ENCODE peak calls at places on chromosomes 2 and 18, in seven cellular contexts. One of them, this sample, is unnamed.

GRCh38 chr2:108536911-108537310 is 2.6 kb downstream of the LIMS1 start:
- DNase-seq in endothelial cell of umbilical vein: no peak
- DNase-seq in adrenal gland: no peak
- DNase-seq in stomach: no peak
- DNase-seq in A549: no peak
- DNase-seq in spleen: no peak
- DNase-seq in NB4: no peak
- DNase-seq in this sample: no peak

GRCh38 chr18:51195602-51196115 is 1.8 kb downstream of the MEX3C start:
- DNase-seq in endothelial cell of umbilical vein: peak
- DNase-seq in adrenal gland: no peak
- DNase-seq in stomach: no peak
- DNase-seq in A549: peak
- DNase-seq in spleen: no peak
- DNase-seq in NB4: peak
- DNase-seq in this sample: peak

GRCh38 chr18:47758000-47758399 is 172.5 kb downstream of the SMAD2 start:
- DNase-seq in endothelial cell of umbilical vein: peak
- DNase-seq in adrenal gland: no peak
- DNase-seq in stomach: no peak
- DNase-seq in A549: no peak
- DNase-seq in spleen: no peak
- DNase-seq in NB4: no peak
- DNase-seq in this sample: no peak

GRCh38 chr2:67641709-67642397 is 244.7 kb downstream of the ETAA1 start:
- DNase-seq in endothelial cell of umbilical vein: no peak
- DNase-seq in adrenal gland: no peak
- DNase-seq in stomach: no peak
- DNase-seq in A549: no peak
- DNase-seq in spleen: no peak
- DNase-seq in NB4: no peak
- DNase-seq in this sample: no peak

GRCh38 chr18:11672846-11673454 is 16.1 kb upstream of the GNAL start:
- DNase-seq in endothelial cell of umbilical vein: no peak
- DNase-seq in adrenal gland: no peak
- DNase-seq in stomach: no peak
- DNase-seq in A549: no peak
- DNase-seq in spleen: no peak
- DNase-seq in NB4: no peak
- DNase-seq in this sample: no peak

GRCh38 chr2:101190753-101191516 is 39.8 kb upstream of the TBC1D8 start:
- DNase-seq in endothelial cell of umbilical vein: no peak
- DNase-seq in adrenal gland: no peak
- DNase-seq in stomach: no peak
- DNase-seq in A549: no peak
- DNase-seq in spleen: no peak
- DNase-seq in NB4: peak
- DNase-seq in this sample: no peak

GRCh38 chr2:64595397-64596160 is 58.1 kb downstream of the SERTAD2 start:
- DNase-seq in endothelial cell of umbilical vein: no peak
- DNase-seq in adrenal gland: no peak
- DNase-seq in stomach: no peak
- DNase-seq in A549: no peak
- DNase-seq in spleen: no peak
- DNase-seq in NB4: peak
- DNase-seq in this sample: peak

GRCh38 chr2:152354069-152354755 is 19.2 kb downstream of the FMNL2 start:
- DNase-seq in endothelial cell of umbilical vein: no peak
- DNase-seq in adrenal gland: no peak
- DNase-seq in stomach: no peak
- DNase-seq in A549: no peak
- DNase-seq in spleen: no peak
- DNase-seq in NB4: no peak
- DNase-seq in this sample: no peak

GRCh38 chr2:85389139-85389538 is 21.0 kb downstream of the CAPG start:
- DNase-seq in endothelial cell of umbilical vein: no peak
- DNase-seq in adrenal gland: no peak
- DNase-seq in stomach: no peak
- DNase-seq in A549: no peak
- DNase-seq in spleen: peak
- DNase-seq in NB4: no peak
- DNase-seq in this sample: no peak

GRCh38 chr18:50410894-50411293 is 36.0 kb downstream of the SKA1 start:
- DNase-seq in endothelial cell of umbilical vein: no peak
- DNase-seq in adrenal gland: no peak
- DNase-seq in stomach: no peak
- DNase-seq in A549: no peak
- DNase-seq in spleen: no peak
- DNase-seq in NB4: peak
- DNase-seq in this sample: no peak

GRCh38 chr18:79394438-79395307 is 1.1 kb upstream of the NFATC1 start:
- DNase-seq in endothelial cell of umbilical vein: peak
- DNase-seq in adrenal gland: no peak
- DNase-seq in stomach: no peak
- DNase-seq in A549: no peak
- DNase-seq in spleen: peak
- DNase-seq in NB4: no peak
- DNase-seq in this sample: peak

GRCh38 chr2:219037783-219038549 is 3.4 kb downstream of the CFAP65 start:
- DNase-seq in endothelial cell of umbilical vein: no peak
- DNase-seq in adrenal gland: no peak
- DNase-seq in stomach: peak
- DNase-seq in A549: no peak
- DNase-seq in spleen: no peak
- DNase-seq in NB4: no peak
- DNase-seq in this sample: no peak

GRCh38 chr2:238720232-238720672 is 127.6 kb upstream of the TWIST2 start:
- DNase-seq in endothelial cell of umbilical vein: peak
- DNase-seq in adrenal gland: peak
- DNase-seq in stomach: peak
- DNase-seq in A549: peak
- DNase-seq in spleen: no peak
- DNase-seq in NB4: peak
- DNase-seq in this sample: peak

GRCh38 chr2:189674374-189675112 is at the start of gene ANKAR:
- DNase-seq in endothelial cell of umbilical vein: peak
- DNase-seq in adrenal gland: peak
- DNase-seq in stomach: peak
- DNase-seq in A549: peak
- DNase-seq in spleen: peak
- DNase-seq in NB4: peak
- DNase-seq in this sample: peak

GRCh38 chr2:108920686-108921085 is 68.3 kb downstream of the EDAR start:
- DNase-seq in endothelial cell of umbilical vein: no peak
- DNase-seq in adrenal gland: no peak
- DNase-seq in stomach: peak
- DNase-seq in A549: no peak
- DNase-seq in spleen: no peak
- DNase-seq in NB4: no peak
- DNase-seq in this sample: no peak

GRCh38 chr18:27136208-27136535 is 48.9 kb downstream of the CHST9 start:
- DNase-seq in endothelial cell of umbilical vein: no peak
- DNase-seq in adrenal gland: no peak
- DNase-seq in stomach: no peak
- DNase-seq in A549: peak
- DNase-seq in spleen: no peak
- DNase-seq in NB4: no peak
- DNase-seq in this sample: no peak

GRCh38 chr2:98444436-98445166 is at the start of gene INPP4A:
- DNase-seq in endothelial cell of umbilical vein: peak
- DNase-seq in adrenal gland: peak
- DNase-seq in stomach: peak
- DNase-seq in A549: peak
- DNase-seq in spleen: peak
- DNase-seq in NB4: peak
- DNase-seq in this sample: peak

GRCh38 chr2:1414121-1414520 is 858 bp downstream of the TPO start:
- DNase-seq in endothelial cell of umbilical vein: no peak
- DNase-seq in adrenal gland: no peak
- DNase-seq in stomach: no peak
- DNase-seq in A549: no peak
- DNase-seq in spleen: no peak
- DNase-seq in NB4: no peak
- DNase-seq in this sample: no peak

GRCh38 chr18:48031011-48031480 is 100.6 kb upstream of the SMAD2 start:
- DNase-seq in endothelial cell of umbilical vein: peak
- DNase-seq in adrenal gland: peak
- DNase-seq in stomach: peak
- DNase-seq in A549: peak
- DNase-seq in spleen: peak
- DNase-seq in NB4: peak
- DNase-seq in this sample: no peak

GRCh38 chr2:16135196-16135912 is 195.0 kb downstream of the MYCN start:
- DNase-seq in endothelial cell of umbilical vein: no peak
- DNase-seq in adrenal gland: no peak
- DNase-seq in stomach: no peak
- DNase-seq in A549: no peak
- DNase-seq in spleen: no peak
- DNase-seq in NB4: no peak
- DNase-seq in this sample: no peak

GRCh38 chr2:39805936-39806608 is 27.0 kb upstream of the THUMPD2 start:
- DNase-seq in endothelial cell of umbilical vein: no peak
- DNase-seq in adrenal gland: no peak
- DNase-seq in stomach: no peak
- DNase-seq in A549: no peak
- DNase-seq in spleen: no peak
- DNase-seq in NB4: no peak
- DNase-seq in this sample: no peak

GRCh38 chr2:46335404-46335965 is 38.3 kb downstream of the EPAS1 start:
- DNase-seq in endothelial cell of umbilical vein: peak
- DNase-seq in adrenal gland: peak
- DNase-seq in stomach: no peak
- DNase-seq in A549: peak
- DNase-seq in spleen: no peak
- DNase-seq in NB4: no peak
- DNase-seq in this sample: peak
- TF ChIP-seq POLR2A in endothelial cell of umbilical vein: peak
- TF ChIP-seq POLR2A in adrenal gland: no peak
- TF ChIP-seq POLR2A in stomach: no peak
- TF ChIP-seq POLR2A in A549: no peak
- TF ChIP-seq POLR2A in spleen: no peak
- TF ChIP-seq POLR2A in NB4: no peak
- TF ChIP-seq POLR2A in this sample: no peak

GRCh38 chr2:48510329-48510728 is 19.6 kb upstream of the STON1 start:
- DNase-seq in endothelial cell of umbilical vein: peak
- DNase-seq in adrenal gland: no peak
- DNase-seq in stomach: no peak
- DNase-seq in A549: no peak
- DNase-seq in spleen: no peak
- DNase-seq in NB4: no peak
- DNase-seq in this sample: no peak
- TF ChIP-seq POLR2A in endothelial cell of umbilical vein: no peak
- TF ChIP-seq POLR2A in adrenal gland: no peak
- TF ChIP-seq POLR2A in stomach: no peak
- TF ChIP-seq POLR2A in A549: no peak
- TF ChIP-seq POLR2A in spleen: no peak
- TF ChIP-seq POLR2A in NB4: no peak
- TF ChIP-seq POLR2A in this sample: no peak

DNA sequence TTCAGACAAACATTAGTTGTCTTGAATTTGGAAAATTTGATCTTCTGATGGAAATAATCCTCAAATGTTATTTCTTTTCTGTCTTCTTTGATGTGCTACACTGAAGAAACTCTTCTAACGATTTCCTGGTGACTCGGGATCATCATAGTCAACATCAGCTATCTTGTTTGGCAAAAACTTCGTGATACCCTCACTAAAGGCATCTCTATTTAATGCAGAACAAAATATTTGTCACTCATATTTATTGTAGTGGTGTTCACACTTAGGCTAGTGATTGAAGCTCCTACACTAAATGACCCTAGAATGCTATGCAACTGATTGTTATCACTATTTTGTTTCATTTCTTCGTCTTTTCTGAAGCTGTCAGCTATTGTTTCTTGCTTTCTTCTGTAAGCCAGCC is 334.7 kb upstream of the ZEB2 start:
- DNase-seq in endothelial cell of umbilical vein: no peak
- DNase-seq in adrenal gland: no peak
- DNase-seq in stomach: no peak
- DNase-seq in A549: no peak
- DNase-seq in spleen: no peak
- DNase-seq in NB4: no peak
- DNase-seq in this sample: no peak
- TF ChIP-seq POLR2A in endothelial cell of umbilical vein: no peak
- TF ChIP-seq POLR2A in adrenal gland: no peak
- TF ChIP-seq POLR2A in stomach: no peak
- TF ChIP-seq POLR2A in A549: no peak
- TF ChIP-seq POLR2A in spleen: no peak
- TF ChIP-seq POLR2A in NB4: no peak
- TF ChIP-seq POLR2A in this sample: no peak

DNA sequence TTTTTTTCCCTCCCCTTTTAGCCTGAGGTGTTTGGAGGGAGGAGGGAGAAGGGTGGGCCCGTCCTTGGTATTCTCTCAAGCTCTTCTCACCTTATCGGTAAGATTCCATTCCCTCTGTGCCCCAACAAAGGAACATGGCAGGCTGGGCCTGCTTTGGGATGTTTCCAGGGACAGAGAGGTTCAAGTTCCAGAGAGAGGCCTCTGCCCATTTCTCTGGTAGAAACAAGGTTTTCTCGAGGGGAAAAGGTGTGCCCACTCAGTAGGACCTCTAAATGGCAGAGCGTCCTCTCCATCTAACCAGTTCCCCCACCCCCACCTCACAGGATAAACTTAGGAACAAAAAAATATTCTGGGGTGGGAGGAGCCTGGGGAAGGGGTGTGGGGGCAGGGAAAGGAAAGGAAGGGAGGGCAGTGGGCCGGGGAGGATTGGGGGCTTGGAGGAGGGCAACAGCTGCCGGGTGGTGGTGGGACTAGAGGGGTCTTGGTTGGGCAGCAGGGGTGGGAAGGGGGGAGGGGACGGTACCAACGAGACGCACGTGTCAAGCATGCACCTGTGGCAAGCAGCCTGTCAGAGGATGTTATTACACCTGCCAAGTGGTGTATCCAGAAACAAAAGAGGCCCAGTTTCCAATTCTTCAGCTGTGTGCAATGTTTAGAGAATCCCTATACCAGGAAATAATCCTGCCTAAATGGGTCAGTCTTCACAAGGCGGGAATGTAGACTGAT is 2.1 kb downstream of the PCBP1 start:
- DNase-seq in endothelial cell of umbilical vein: peak
- DNase-seq in adrenal gland: peak
- DNase-seq in stomach: peak
- DNase-seq in A549: peak
- DNase-seq in spleen: no peak
- DNase-seq in NB4: peak
- DNase-seq in this sample: peak
- TF ChIP-seq POLR2A in endothelial cell of umbilical vein: no peak
- TF ChIP-seq POLR2A in adrenal gland: peak
- TF ChIP-seq POLR2A in stomach: no peak
- TF ChIP-seq POLR2A in A549: no peak
- TF ChIP-seq POLR2A in spleen: no peak
- TF ChIP-seq POLR2A in NB4: peak
- TF ChIP-seq POLR2A in this sample: no peak